ENCODE peak calls at places on chromosome 9, in seven cellular contexts. O is right atrium auricular region, M is HuH-7, R is PC-9, V is NCI-H460, G is SW480, S is AG08396. J is an unnamed sample.

GRCh38 chr9:112382066-112382465 is 2.2 kb downstream of the HSDL2 start:
- DNase-seq in V (no peak), M (no peak), G (no peak), S (no peak), O (no peak), R (no peak), J (no peak)

GRCh38 chr9:114060070-114060469 is 18.0 kb downstream of the AMBP start:
- DNase-seq in S (no peak), M (no peak), O (peak; percentile 42), R (no peak), G (no peak), V (no peak), J (no peak)

GRCh38 chr9:100602302-100602930 is 24.5 kb downstream of the CAVIN4 start:
- DNase-seq in S (peak; percentile 54), O (no peak), R (peak; percentile 51), M (peak; percentile 44), V (peak; percentile 67), G (peak; percentile 79), J (peak; percentile 82)

GRCh38 chr9:81069038-81069795 is 620.1 kb downstream of the TLE1 start:
- DNase-seq in S (no peak), G (no peak), R (no peak), M (no peak), O (no peak), V (no peak), J (no peak)

GRCh38 chr9:133103987-133104505 is 17.0 kb downstream of the RALGDS start:
- DNase-seq in O (no peak), G (no peak), S (no peak), R (no peak), V (no peak), M (no peak), J (no peak)

GRCh38 chr9:134263575-134263974 is 62.7 kb upstream of the RXRA start:
- DNase-seq in R (no peak), G (no peak), M (no peak), S (no peak), V (no peak), O (no peak), J (no peak)

GRCh38 chr9:95504053-95504963 is 12.5 kb downstream of the PTCH1 start:
- DNase-seq in S (peak; percentile 53), G (peak; percentile 29), O (no peak), V (peak; percentile 70), R (no peak), M (peak; percentile 66), J (no peak)

GRCh38 chr9:12861035-12861434 is 86.2 kb downstream of the LURAP1L start:
- DNase-seq in G (no peak), V (no peak), S (no peak), M (no peak), R (no peak), O (no peak), J (peak; percentile 14)

GRCh38 chr9:129773262-129774048 is 20.6 kb upstream of the PTGES start:
- DNase-seq in S (no peak), O (no peak), M (no peak), R (peak; percentile 97), V (peak; percentile 56), G (peak; percentile 42), J (no peak)

GRCh38 chr9:72431036-72431435 is 66.0 kb upstream of the ZFAND5 start:
- DNase-seq in R (no peak), O (no peak), S (no peak), M (no peak), G (no peak), V (no peak), J (no peak)

GRCh38 chr9:121684381-121685145 is 33.1 kb downstream of the DAB2IP start:
- DNase-seq in R (no peak), V (peak; percentile 9), S (peak; percentile 72), M (peak; percentile 76), G (no peak), O (no peak), J (peak; percentile 21)

GRCh38 chr9:126474201-126474765 is 139.4 kb upstream of the LMX1B start:
- DNase-seq in G (no peak), M (no peak), S (peak; percentile 53), R (no peak), O (no peak), V (no peak), J (no peak)

GRCh38 chr9:5326893-5327548 is 12.7 kb downstream of the RLN1 start:
- DNase-seq in V (peak; percentile 11), S (no peak), O (no peak), G (no peak), R (peak; percentile 64), M (no peak), J (no peak)

GRCh38 chr9:96510258-96510657 is 60.3 kb downstream of the HABP4 start:
- DNase-seq in M (no peak), S (no peak), V (no peak), R (no peak), O (no peak), G (no peak), J (no peak)

GRCh38 chr9:33473643-33474352 is at the start of gene NOL6:
- DNase-seq in S (peak; percentile 96), V (peak; percentile 98), G (peak; percentile 97), M (peak; percentile 88), O (peak; percentile 98), R (peak; percentile 93), J (peak; percentile 99)

GRCh38 chr9:127805620-127806019 is 2.9 kb downstream of the FPGS start:
- DNase-seq in V (no peak), M (peak; percentile 89), O (no peak), S (no peak), G (peak; percentile 13), R (no peak), J (no peak)

GRCh38 chr9:127904518-127904887 is 5.1 kb upstream of the ST6GALNAC6 start:
- DNase-seq in S (no peak), V (no peak), R (no peak), O (no peak), G (no peak), M (no peak), J (no peak)

GRCh38 chr9:89606567-89607311 is 1.9 kb downstream of the GADD45G start:
- DNase-seq in R (no peak), O (no peak), S (peak; percentile 43), V (peak; percentile 9), G (peak; percentile 64), M (no peak), J (peak; percentile 81)

GRCh38 chr9:29717576-29717975 is 2144.3 kb upstream of the C9orf72 start:
- DNase-seq in G (no peak), R (no peak), O (no peak), S (no peak), V (no peak), M (no peak), J (no peak)

GRCh38 chr9:118575341-118576070 is 793.7 kb downstream of the BRINP1 start:
- DNase-seq in V (no peak), M (no peak), O (no peak), G (no peak), S (no peak), R (no peak), J (no peak)

GRCh38 chr9:89360465-89360864 is 42.2 kb downstream of the SECISBP2 start:
- DNase-seq in G (no peak), R (no peak), M (no peak), V (no peak), O (no peak), S (no peak), J (no peak)

GRCh38 chr9:112887377-112887776 is 3.3 kb downstream of the SLC46A2 start:
- DNase-seq in O (no peak), S (no peak), V (no peak), M (peak; percentile 45), R (no peak), G (no peak), J (peak; percentile 28)

GRCh38 chr9:81321551-81321950 is 367.8 kb downstream of the TLE1 start:
- DNase-seq in V (no peak), R (no peak), O (no peak), M (no peak), G (no peak), S (no peak), J (no peak)

GRCh38 chr9:134474058-134474370 is 147.8 kb downstream of the RXRA start:
- DNase-seq in V (no peak), O (peak; percentile 74), R (no peak), G (no peak), M (no peak), S (peak; percentile 62), J (no peak)

GRCh38 chr9:129378241-129378661 is 200.2 kb upstream of the IER5L start:
- DNase-seq in M (no peak), R (no peak), S (no peak), V (no peak), G (no peak), O (no peak), J (no peak)

GRCh38 chr9:87140142-87140541 is 192.8 kb upstream of the GAS1 start:
- DNase-seq in S (no peak), M (no peak), R (no peak), O (no peak), G (no peak), V (no peak), J (no peak)

GRCh38 chr9:16099901-16100300 is 547.1 kb downstream of the CCDC171 start:
- DNase-seq in G (no peak), R (no peak), S (no peak), M (no peak), V (no peak), O (no peak), J (no peak)

GRCh38 chr9:31519011-31519410 is 865.4 kb upstream of the ACO1 start:
- DNase-seq in M (no peak), S (no peak), R (peak; percentile 4), O (no peak), G (no peak), V (no peak), J (no peak)